ENCODE peak calls at places on chromosomes 11 and 22, in six cellular contexts. P, U, S, R, T and D are unnamed samples.

GRCh38 chr11:117045956-117046355 is 52.3 kb downstream of the SIK3 start:
- DNase-seq in R (no peak), T (no peak), P (no peak), U (peak), S (no peak), D (no peak)

GRCh38 chr11:27304514-27304913 is 58.5 kb downstream of the CCDC34 start:
- DNase-seq in T (no peak), S (no peak), U (no peak), P (no peak), R (no peak), D (no peak)

GRCh38 chr11:131910491-131911387 is 540.3 kb downstream of the NTM start:
- DNase-seq in R (no peak), P (peak), T (peak), U (no peak), S (no peak), D (no peak)

GRCh38 chr11:64656797-64657196 is 65.8 kb downstream of the SLC22A12 start:
- DNase-seq in S (no peak), T (no peak), U (no peak), R (no peak), P (no peak), D (no peak)

GRCh38 chr11:72969894-72970335 is 155.7 kb downstream of the ATG16L2 start:
- DNase-seq in T (no peak), U (no peak), P (no peak), R (peak), S (no peak), D (peak)

GRCh38 chr11:62502030-62502730 is 44.4 kb downstream of the AHNAK start:
- DNase-seq in R (no peak), U (peak), T (no peak), S (no peak), P (no peak), D (no peak)

GRCh38 chr11:94603587-94603986 is 36.4 kb downstream of the PIWIL4 start:
- DNase-seq in T (no peak), R (no peak), P (no peak), S (no peak), U (no peak), D (no peak)

GRCh38 chr11:9726313-9727022 is 62.6 kb downstream of the SWAP70 start:
- DNase-seq in U (no peak), T (no peak), S (no peak), P (no peak), R (peak), D (peak)

GRCh38 chr22:36373258-36373579 is 14.5 kb downstream of the MYH9 start:
- DNase-seq in R (no peak), T (no peak), S (no peak), U (no peak), P (no peak), D (no peak)